ENCODE peak calls at places on chromosomes 11 and 22, in eight cellular contexts. One of them, this sample, is unnamed.

GRCh38 chr22:23529166-23530103 is 50.7 kb downstream of the IGLL1 start:
- DNase-seq in endodermal cell: peak
- DNase-seq in mesothelial cell of epicardium: no peak
- DNase-seq in tibial artery: peak
- DNase-seq in RWPE1: no peak
- DNase-seq in A673: no peak
- DNase-seq in kidney: no peak
- DNase-seq in Peyer's patch: peak
- DNase-seq in this sample: no peak

GRCh38 chr11:46521947-46522681 is 71.7 kb downstream of the AMBRA1 start:
- DNase-seq in endodermal cell: no peak
- DNase-seq in mesothelial cell of epicardium: no peak
- DNase-seq in tibial artery: no peak
- DNase-seq in RWPE1: no peak
- DNase-seq in A673: peak
- DNase-seq in kidney: no peak
- DNase-seq in Peyer's patch: no peak
- DNase-seq in this sample: no peak

GRCh38 chr11:67293090-67293489 is 4.0 kb downstream of the ANKRD13D start:
- DNase-seq in endodermal cell: no peak
- DNase-seq in mesothelial cell of epicardium: no peak
- DNase-seq in tibial artery: no peak
- DNase-seq in RWPE1: no peak
- DNase-seq in A673: peak
- DNase-seq in kidney: no peak
- DNase-seq in Peyer's patch: no peak
- DNase-seq in this sample: no peak

GRCh38 chr11:11569936-11570491 is 51.8 kb downstream of the GALNT18 start:
- DNase-seq in endodermal cell: no peak
- DNase-seq in mesothelial cell of epicardium: no peak
- DNase-seq in tibial artery: peak
- DNase-seq in RWPE1: peak
- DNase-seq in A673: no peak
- DNase-seq in kidney: peak
- DNase-seq in Peyer's patch: no peak
- DNase-seq in this sample: no peak

GRCh38 chr11:114075891-114076441 is 16.5 kb downstream of the ZBTB16 start:
- DNase-seq in endodermal cell: peak
- DNase-seq in mesothelial cell of epicardium: peak
- DNase-seq in tibial artery: no peak
- DNase-seq in RWPE1: no peak
- DNase-seq in A673: peak
- DNase-seq in kidney: no peak
- DNase-seq in Peyer's patch: no peak
- DNase-seq in this sample: no peak

GRCh38 chr11:45319077-45319476 is 32.9 kb upstream of the SYT13 start:
- DNase-seq in endodermal cell: no peak
- DNase-seq in mesothelial cell of epicardium: no peak
- DNase-seq in tibial artery: no peak
- DNase-seq in RWPE1: no peak
- DNase-seq in A673: no peak
- DNase-seq in kidney: no peak
- DNase-seq in Peyer's patch: no peak
- DNase-seq in this sample: no peak

GRCh38 chr11:58675344-58676155 is 53.1 kb downstream of the CNTF start:
- DNase-seq in endodermal cell: peak
- DNase-seq in mesothelial cell of epicardium: peak
- DNase-seq in tibial artery: peak
- DNase-seq in RWPE1: peak
- DNase-seq in A673: peak
- DNase-seq in kidney: peak
- DNase-seq in Peyer's patch: peak
- DNase-seq in this sample: peak

GRCh38 chr11:95924414-95924760 is 480 bp upstream of the MTMR2 start:
- DNase-seq in endodermal cell: no peak
- DNase-seq in mesothelial cell of epicardium: no peak
- DNase-seq in tibial artery: no peak
- DNase-seq in RWPE1: no peak
- DNase-seq in A673: peak
- DNase-seq in kidney: no peak
- DNase-seq in Peyer's patch: no peak
- DNase-seq in this sample: no peak

DNA sequence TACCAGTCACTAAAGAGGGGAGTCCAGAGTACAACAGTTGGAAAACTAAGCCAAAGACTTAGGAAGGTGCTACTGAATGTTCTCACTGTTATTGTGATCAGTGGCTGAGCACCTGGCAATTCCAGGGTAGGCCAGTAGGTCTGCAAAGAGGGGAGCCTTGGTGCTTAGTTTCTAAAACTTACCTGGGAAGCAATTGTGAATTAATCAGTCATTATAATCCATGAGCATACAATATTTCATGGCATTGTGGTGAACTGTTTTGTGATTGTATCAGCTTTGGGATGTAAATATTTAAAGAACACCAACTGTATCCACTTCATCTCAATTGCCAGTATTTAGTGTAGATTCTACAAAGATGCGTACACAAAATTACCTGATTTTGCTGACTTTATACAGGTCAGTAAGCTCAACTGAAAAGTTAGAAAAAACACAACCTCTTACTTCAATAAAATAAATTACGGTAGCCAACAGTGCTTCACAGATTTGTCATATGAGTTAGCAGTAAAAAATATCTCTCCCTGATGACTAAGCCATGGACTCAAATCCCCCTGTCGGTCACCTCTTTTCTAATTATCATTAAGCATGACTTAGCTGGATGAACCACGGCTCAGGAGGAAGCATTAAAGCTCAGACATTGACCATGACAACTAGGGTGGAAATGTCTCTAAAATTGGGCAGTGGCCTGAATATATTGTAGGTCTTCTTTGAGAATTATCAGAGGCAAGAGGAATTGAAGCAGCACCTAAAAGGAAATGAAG is 30.8 kb upstream of the SORL1 start:
- DNase-seq in endodermal cell: no peak
- DNase-seq in mesothelial cell of epicardium: no peak
- DNase-seq in tibial artery: no peak
- DNase-seq in RWPE1: peak
- DNase-seq in A673: no peak
- DNase-seq in kidney: no peak
- DNase-seq in Peyer's patch: no peak
- DNase-seq in this sample: peak
- TF ChIP-seq CTCF in endodermal cell: peak
- TF ChIP-seq CTCF in mesothelial cell of epicardium: no peak
- TF ChIP-seq CTCF in tibial artery: no peak
- TF ChIP-seq CTCF in RWPE1: no peak
- TF ChIP-seq CTCF in A673: no peak
- TF ChIP-seq CTCF in kidney: no peak
- TF ChIP-seq CTCF in Peyer's patch: no peak
- TF ChIP-seq CTCF in this sample: peak

GRCh38 chr11:132943737-132944556 is 588.4 kb downstream of the OPCML start:
- DNase-seq in endodermal cell: peak
- DNase-seq in mesothelial cell of epicardium: no peak
- DNase-seq in tibial artery: no peak
- DNase-seq in RWPE1: no peak
- DNase-seq in A673: peak
- DNase-seq in kidney: peak
- DNase-seq in Peyer's patch: no peak
- DNase-seq in this sample: no peak
- TF ChIP-seq CTCF in endodermal cell: peak
- TF ChIP-seq CTCF in mesothelial cell of epicardium: no peak
- TF ChIP-seq CTCF in tibial artery: no peak
- TF ChIP-seq CTCF in RWPE1: no peak
- TF ChIP-seq CTCF in A673: no peak
- TF ChIP-seq CTCF in kidney: no peak
- TF ChIP-seq CTCF in Peyer's patch: no peak
- TF ChIP-seq CTCF in this sample: no peak

DNA sequence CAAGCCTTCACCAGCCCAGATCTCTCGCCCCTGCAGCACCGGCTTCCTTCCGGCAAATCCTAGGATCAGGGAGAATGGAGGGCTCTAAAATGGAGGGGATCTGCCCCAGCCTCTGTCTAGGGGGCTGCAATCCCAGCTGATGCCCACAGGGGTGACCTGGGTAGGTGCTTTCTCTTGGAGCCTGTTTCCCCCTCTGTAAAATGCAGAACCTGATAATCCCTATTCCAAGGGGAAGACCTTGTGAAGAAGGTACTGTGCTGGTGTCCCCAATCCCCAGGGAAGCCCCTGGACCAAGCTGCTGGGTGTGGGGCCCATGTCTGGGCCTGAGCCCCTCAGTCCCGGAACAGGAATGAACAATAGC is 2.8 kb downstream of the EMID1 start:
- DNase-seq in endodermal cell: no peak
- DNase-seq in mesothelial cell of epicardium: no peak
- DNase-seq in tibial artery: no peak
- DNase-seq in RWPE1: no peak
- DNase-seq in A673: no peak
- DNase-seq in kidney: no peak
- DNase-seq in Peyer's patch: no peak
- DNase-seq in this sample: peak
- TF ChIP-seq CTCF in endodermal cell: peak
- TF ChIP-seq CTCF in mesothelial cell of epicardium: no peak
- TF ChIP-seq CTCF in tibial artery: no peak
- TF ChIP-seq CTCF in RWPE1: no peak
- TF ChIP-seq CTCF in A673: no peak
- TF ChIP-seq CTCF in kidney: no peak
- TF ChIP-seq CTCF in Peyer's patch: no peak
- TF ChIP-seq CTCF in this sample: no peak

DNA sequence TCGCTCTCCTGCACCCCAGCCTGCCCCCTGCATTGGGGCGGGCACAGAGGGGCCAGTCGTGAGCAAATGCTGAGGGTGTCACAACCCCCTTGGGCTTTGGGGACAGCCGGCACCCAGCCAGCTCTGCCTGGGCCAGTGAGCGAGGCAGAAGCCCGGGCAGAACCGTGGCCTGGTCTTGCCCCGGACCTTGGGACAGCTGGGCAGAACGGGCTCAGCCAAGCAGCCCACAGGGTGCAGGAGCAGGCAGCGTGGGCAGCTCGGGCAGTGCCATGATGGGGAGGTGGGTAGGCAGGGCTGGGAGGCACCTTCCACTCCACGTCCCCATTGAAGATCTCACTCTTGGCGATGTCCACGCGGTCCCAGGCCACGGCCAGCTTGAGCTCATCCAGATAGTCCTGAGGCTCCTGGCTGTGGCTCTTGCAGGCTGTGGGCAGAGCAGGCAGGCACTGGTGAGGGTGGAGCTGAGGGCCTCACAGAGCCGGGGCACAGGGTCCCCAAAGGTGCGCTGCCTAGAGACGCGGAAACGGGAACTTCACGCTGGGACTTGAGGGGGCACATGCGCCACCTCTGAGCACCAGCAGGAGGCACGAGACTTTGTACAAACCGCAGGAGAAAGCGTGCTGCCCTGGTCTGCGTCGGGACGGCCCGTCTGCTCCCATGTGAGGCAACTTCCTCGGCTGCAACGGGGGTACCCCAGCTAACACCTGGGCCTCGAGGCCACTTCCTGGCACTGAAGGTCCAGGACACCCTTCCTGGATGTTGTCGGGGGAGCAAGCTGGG is 15.2 kb downstream of the TSSC4 start:
- DNase-seq in endodermal cell: no peak
- DNase-seq in mesothelial cell of epicardium: no peak
- DNase-seq in tibial artery: no peak
- DNase-seq in RWPE1: no peak
- DNase-seq in A673: no peak
- DNase-seq in kidney: peak
- DNase-seq in Peyer's patch: no peak
- DNase-seq in this sample: no peak
- TF ChIP-seq CTCF in endodermal cell: peak
- TF ChIP-seq CTCF in mesothelial cell of epicardium: peak
- TF ChIP-seq CTCF in tibial artery: no peak
- TF ChIP-seq CTCF in RWPE1: no peak
- TF ChIP-seq CTCF in A673: no peak
- TF ChIP-seq CTCF in kidney: no peak
- TF ChIP-seq CTCF in Peyer's patch: no peak
- TF ChIP-seq CTCF in this sample: no peak

DNA sequence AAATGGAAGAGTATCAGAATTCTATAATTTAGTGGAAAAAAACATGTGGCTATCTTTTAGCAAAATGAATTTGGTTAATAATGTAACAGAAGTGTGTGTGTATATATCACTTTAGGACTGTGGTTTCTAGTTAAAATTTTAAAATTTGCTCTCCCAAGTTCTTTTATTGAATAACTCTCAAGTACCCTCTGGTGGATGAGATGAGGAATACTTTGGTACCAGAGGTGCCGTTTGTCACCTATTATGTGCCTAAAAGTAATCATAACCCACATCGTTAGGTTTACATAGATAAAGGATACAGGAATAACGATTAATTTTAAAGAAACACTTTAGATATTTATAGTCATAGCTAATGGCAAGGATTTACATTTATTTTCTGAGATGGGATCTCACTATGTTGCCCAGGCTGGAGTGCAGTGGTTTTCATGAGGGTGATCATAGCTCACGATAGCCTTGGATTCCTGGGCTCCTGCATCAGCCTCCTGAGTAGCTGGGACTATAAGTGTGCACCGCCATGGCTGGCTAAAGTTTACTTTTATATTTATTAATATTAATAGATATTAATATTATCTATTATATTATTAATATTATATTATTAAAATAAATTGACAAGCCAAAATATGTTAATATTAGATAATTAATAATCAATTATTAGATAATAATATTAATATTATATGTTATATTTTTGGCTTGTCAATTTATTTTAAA is 66.7 kb upstream of the CAPRIN1 start:
- DNase-seq in endodermal cell: no peak
- DNase-seq in mesothelial cell of epicardium: no peak
- DNase-seq in tibial artery: no peak
- DNase-seq in RWPE1: no peak
- DNase-seq in A673: peak
- DNase-seq in kidney: no peak
- DNase-seq in Peyer's patch: no peak
- DNase-seq in this sample: no peak
- TF ChIP-seq CTCF in endodermal cell: peak
- TF ChIP-seq CTCF in mesothelial cell of epicardium: no peak
- TF ChIP-seq CTCF in tibial artery: no peak
- TF ChIP-seq CTCF in RWPE1: no peak
- TF ChIP-seq CTCF in A673: peak
- TF ChIP-seq CTCF in kidney: no peak
- TF ChIP-seq CTCF in Peyer's patch: no peak
- TF ChIP-seq CTCF in this sample: no peak

GRCh38 chr11:36155770-36156485 is 133.3 kb downstream of the COMMD9 start:
- DNase-seq in endodermal cell: peak
- DNase-seq in mesothelial cell of epicardium: no peak
- DNase-seq in tibial artery: no peak
- DNase-seq in RWPE1: no peak
- DNase-seq in A673: peak
- DNase-seq in kidney: no peak
- DNase-seq in Peyer's patch: no peak
- DNase-seq in this sample: no peak

GRCh38 chr11:36153581-36153980 is 135.6 kb downstream of the COMMD9 start:
- DNase-seq in endodermal cell: no peak
- DNase-seq in mesothelial cell of epicardium: no peak
- DNase-seq in tibial artery: no peak
- DNase-seq in RWPE1: no peak
- DNase-seq in A673: peak
- DNase-seq in kidney: no peak
- DNase-seq in Peyer's patch: no peak
- DNase-seq in this sample: no peak

GRCh38 chr11:36157151-36157519 is 132.1 kb downstream of the COMMD9 start:
- DNase-seq in endodermal cell: no peak
- DNase-seq in mesothelial cell of epicardium: no peak
- DNase-seq in tibial artery: no peak
- DNase-seq in RWPE1: no peak
- DNase-seq in A673: no peak
- DNase-seq in kidney: no peak
- DNase-seq in Peyer's patch: no peak
- DNase-seq in this sample: no peak

GRCh38 chr11:36155301-36155700 is 133.9 kb downstream of the COMMD9 start:
- DNase-seq in endodermal cell: no peak
- DNase-seq in mesothelial cell of epicardium: no peak
- DNase-seq in tibial artery: no peak
- DNase-seq in RWPE1: no peak
- DNase-seq in A673: no peak
- DNase-seq in kidney: no peak
- DNase-seq in Peyer's patch: no peak
- DNase-seq in this sample: no peak

GRCh38 chr11:36156486-36157150 is 132.6 kb downstream of the COMMD9 start:
- DNase-seq in endodermal cell: no peak
- DNase-seq in mesothelial cell of epicardium: no peak
- DNase-seq in tibial artery: no peak
- DNase-seq in RWPE1: peak
- DNase-seq in A673: no peak
- DNase-seq in kidney: no peak
- DNase-seq in Peyer's patch: no peak
- DNase-seq in this sample: no peak
- TF ChIP-seq CTCF in endodermal cell: no peak
- TF ChIP-seq CTCF in mesothelial cell of epicardium: no peak
- TF ChIP-seq CTCF in tibial artery: no peak
- TF ChIP-seq CTCF in RWPE1: no peak
- TF ChIP-seq CTCF in A673: no peak
- TF ChIP-seq CTCF in kidney: no peak
- TF ChIP-seq CTCF in Peyer's patch: no peak
- TF ChIP-seq CTCF in this sample: no peak

This sample was measured in CD14-positive monocyte.